ENCODE peak calls at places on chromosomes 12 and 14, in five cellular contexts. I, L, P, U and T are unnamed samples.

GRCh38 chr14:29584992-29585391 is 342.7 kb downstream of the PRKD1 start:
- DNase-seq in I (peak; percentile 61), P (no peak), U (no peak), L (peak; percentile 94), T (no peak)

GRCh38 chr14:75433631-75434556 is 6.1 kb downstream of the JDP2 start:
- DNase-seq in L (no peak), P (no peak), I (no peak), U (no peak), T (no peak)

GRCh38 chr12:101127521-101128219 is 82.4 kb downstream of the SLC5A8 start:
- DNase-seq in U (no peak), P (no peak), I (no peak), L (peak; percentile 64), T (no peak)

GRCh38 chr14:76309572-76310551 is 66.1 kb upstream of the ESRRB start:
- DNase-seq in P (no peak), I (peak; percentile 73), U (no peak), L (no peak), T (no peak)

GRCh38 chr14:32075636-32076277 is 1.3 kb upstream of the ARHGAP5 start:
- DNase-seq in I (no peak), U (peak; percentile 20), P (no peak), L (peak; percentile 65), T (no peak)

GRCh38 chr12:45234134-45234865 is 18.4 kb downstream of the ANO6 start:
- DNase-seq in I (peak; percentile 91), P (no peak), L (peak; percentile 97), U (peak; percentile 59), T (no peak)

GRCh38 chr12:25877446-25877845 is 81.0 kb upstream of the RASSF8 start:
- DNase-seq in U (no peak), P (no peak), L (no peak), I (no peak), T (no peak)

GRCh38 chr12:15789215-15790171 is at the start of gene EPS8:
- DNase-seq in L (peak; percentile 96), U (peak; percentile 91), P (peak; percentile 91), I (peak; percentile 99), T (peak; percentile 98)

GRCh38 chr14:50403433-50403832 is 6.8 kb upstream of the CDKL1 start:
- DNase-seq in L (peak; percentile 39), P (no peak), I (no peak), U (no peak), T (no peak)

GRCh38 chr12:8077207-8077606 is 4.9 kb upstream of the NECAP1 start:
- DNase-seq in L (peak; percentile 57), U (peak; percentile 54), P (no peak), I (no peak), T (no peak)

GRCh38 chr14:32635103-32635719 is 303.5 kb upstream of the NPAS3 start:
- DNase-seq in I (no peak), P (no peak), L (peak; percentile 82), U (no peak), T (no peak)

GRCh38 chr14:74400328-74400727 is 25.7 kb downstream of the SYNDIG1L start:
- DNase-seq in I (peak; percentile 86), L (peak; percentile 16), U (peak; percentile 17), P (no peak), T (no peak)

GRCh38 chr14:101960225-101960624 is 4.1 kb upstream of the DYNC1H1 start:
- DNase-seq in U (peak; percentile 53), L (peak; percentile 52), I (peak; percentile 81), P (peak; percentile 29), T (no peak)

GRCh38 chr14:74859757-74860156 is 16.2 kb downstream of the PROX2 start:
- DNase-seq in U (no peak), P (no peak), I (no peak), L (no peak), T (no peak)

GRCh38 chr14:73221945-73222344 is 15.4 kb upstream of the PAPLN start:
- DNase-seq in I (no peak), P (no peak), U (no peak), L (peak; percentile 52), T (no peak)

GRCh38 chr12:13376627-13377373 is 180.3 kb downstream of the EMP1 start:
- DNase-seq in I (no peak), U (peak; percentile 2), L (no peak), P (no peak), T (peak; percentile 24)

GRCh38 chr14:37122288-37122687 is 50.1 kb downstream of the SLC25A21 start:
- DNase-seq in I (no peak), P (no peak), U (peak; percentile 1), L (peak; percentile 65), T (no peak)

GRCh38 chr14:89422181-89422951 is 5.3 kb upstream of the FOXN3 start:
- DNase-seq in I (no peak), P (no peak), L (no peak), U (no peak), T (no peak)

GRCh38 chr12:29429999-29430698 is 49.2 kb upstream of the ERGIC2 start:
- DNase-seq in U (no peak), I (peak; percentile 88), L (no peak), P (no peak), T (no peak)

GRCh38 chr14:88364710-88365413 is 20.6 kb upstream of the SPATA7 start:
- DNase-seq in L (no peak), I (peak; percentile 56), P (no peak), U (no peak), T (no peak)

GRCh38 chr14:78107171-78107570 is 63.0 kb upstream of the NRXN3 start:
- DNase-seq in L (no peak), U (no peak), I (no peak), P (no peak), T (no peak)

GRCh38 chr12:20631711-20632110 is 63.4 kb upstream of the SLCO1C1 start:
- DNase-seq in I (no peak), U (no peak), L (peak; percentile 88), P (no peak), T (no peak)

GRCh38 chr12:32877670-32878459 is 18.7 kb downstream of the PKP2 start:
- DNase-seq in L (no peak), I (peak; percentile 79), U (no peak), P (no peak), T (no peak)

GRCh38 chr12:22635812-22636211 is 10.8 kb downstream of the ETNK1 start:
- DNase-seq in U (no peak), L (peak; percentile 43), P (no peak), I (no peak), T (no peak)

GRCh38 chr12:89552376-89552775 is 26.5 kb upstream of the POC1B start:
- DNase-seq in U (no peak), P (no peak), I (no peak), L (peak; percentile 14), T (no peak)

GRCh38 chr14:77208266-77208978 is 26.8 kb downstream of the TMEM63C start:
- DNase-seq in U (peak; percentile 54), L (peak; percentile 84), I (peak; percentile 97), P (peak; percentile 46), T (peak; percentile 57)

GRCh38 chr14:102088012-102088792 is 1.4 kb upstream of the HSP90AA1 start:
- DNase-seq in P (peak; percentile 35), I (peak; percentile 90), U (peak; percentile 96), L (no peak), T (peak; percentile 65)

GRCh38 chr12:109115758-109116610 is at the start of gene ACACB:
- DNase-seq in I (peak; percentile 61), P (no peak), L (no peak), U (peak; percentile 92), T (no peak)

GRCh38 chr12:68846811-68847210 is 38.8 kb downstream of the MDM2 start:
- DNase-seq in L (no peak), U (no peak), I (no peak), P (no peak), T (no peak)

DNA sequence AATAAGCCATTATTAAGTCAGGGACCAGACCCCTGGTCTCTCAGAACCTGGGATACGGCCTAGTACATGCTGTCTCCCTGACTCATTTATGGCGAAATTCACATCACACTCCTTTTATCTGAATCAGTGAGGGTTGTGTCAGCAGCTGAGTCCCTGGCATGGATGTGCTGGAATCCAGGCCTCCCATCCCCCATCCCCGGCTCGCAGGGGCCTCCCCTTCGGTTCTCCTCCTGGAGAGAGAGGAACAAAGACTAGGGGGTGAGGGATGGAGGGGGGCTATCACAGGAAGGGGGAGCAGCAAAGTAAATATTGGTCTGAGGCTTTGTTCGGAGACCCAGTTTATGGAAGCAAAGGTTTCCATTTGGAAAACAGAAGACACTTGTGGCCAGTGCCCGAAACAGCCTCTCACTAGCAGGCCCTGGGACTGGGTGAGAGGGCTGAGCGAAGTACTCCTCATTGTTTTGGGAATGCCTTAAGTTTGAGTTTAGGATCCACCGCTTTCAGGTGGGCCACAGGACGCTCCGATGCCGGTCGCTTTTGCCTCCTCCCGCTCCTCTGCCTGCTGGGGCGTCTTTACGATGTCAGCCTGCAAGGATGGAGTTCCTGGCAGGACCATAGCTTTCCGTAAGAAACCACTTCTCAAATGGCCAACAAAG is 145.0 kb downstream of the PRKCH start:
- DNase-seq in P (no peak), I (peak; percentile 73), U (no peak), L (peak; percentile 96), T (peak; percentile 74)
- H3K4me3 ChIP-seq in P (no peak overlapping the region), I (no peak overlapping the region), U (no peak overlapping the region), L (no peak overlapping the region), T (peak overlapping the region; percentile 16)

GRCh38 chr12:105334001-105334400 is 3.5 kb downstream of the C12orf75 start:
- DNase-seq in P (no peak), L (peak; percentile 82), U (no peak), I (no peak), T (no peak)
- H3K4me3 ChIP-seq in P (no peak overlapping the region), L (peak overlapping the region; percentile 48), U (peak overlapping the region; percentile 84), I (no peak overlapping the region), T (no peak overlapping the region)

GRCh38 chr12:57736743-57737466 is 1.6 kb downstream of the AGAP2 start:
- DNase-seq in U (no peak), P (no peak), I (peak; percentile 78), L (no peak), T (peak; percentile 62)
- H3K4me3 ChIP-seq in U (no peak overlapping the region), P (no peak overlapping the region), I (peak overlapping the region; percentile 58), L (no peak overlapping the region), T (peak overlapping the region; percentile 35)

GRCh38 chr14:59131926-59132763 is 56.3 kb upstream of the DAAM1 start:
- DNase-seq in L (no peak), U (no peak), I (no peak), P (no peak), T (no peak)

GRCh38 chr14:59137256-59137655 is 51.2 kb upstream of the DAAM1 start:
- DNase-seq in P (no peak), I (no peak), U (no peak), L (no peak), T (no peak)

GRCh38 chr14:59133709-59134108 is 54.8 kb upstream of the DAAM1 start:
- DNase-seq in L (no peak), P (no peak), I (no peak), U (no peak), T (no peak)

GRCh38 chr14:59133202-59133601 is 55.3 kb upstream of the DAAM1 start:
- DNase-seq in U (peak; percentile 18), P (no peak), I (no peak), L (no peak), T (no peak)

DNA sequence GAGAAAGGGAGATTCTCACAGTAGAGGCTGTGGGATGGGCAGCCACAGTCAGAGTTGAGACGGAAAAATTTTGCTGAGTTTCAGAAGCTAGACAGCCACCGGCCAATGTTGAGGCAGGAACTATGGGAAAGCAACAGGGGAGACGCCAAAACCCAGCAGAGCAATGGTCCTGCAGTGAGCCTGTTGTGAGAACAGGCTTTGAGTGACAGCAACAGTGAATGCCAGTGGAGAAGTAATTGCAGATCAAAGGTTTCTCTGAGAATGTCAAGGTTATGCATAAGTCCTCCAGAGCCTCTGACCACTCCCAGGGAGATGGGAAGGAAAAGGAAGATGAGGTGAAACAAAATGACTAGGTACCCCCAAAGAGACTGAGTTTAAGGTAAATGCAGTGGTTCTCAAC is 54.2 kb upstream of the DAAM1 start:
- DNase-seq in P (no peak), L (no peak), I (no peak), U (no peak), T (no peak)
- H3K4me3 ChIP-seq in P (no peak overlapping the region), L (no peak overlapping the region), I (no peak overlapping the region), U (no peak overlapping the region), T (no peak overlapping the region)